ENCODE peak calls at places on chromosomes 11 and 22, in five cellular contexts. One of them, this sample, is unnamed.

GRCh38 chr22:46584081-46584903 is 35.9 kb upstream of the GRAMD4 start:
- DNase-seq in fibroblast of pulmonary artery: no peak
- DNase-seq in AG10803: peak
- DNase-seq in adrenal gland: no peak
- DNase-seq in HFF-Myc: no peak
- DNase-seq in this sample: no peak

GRCh38 chr22:50059185-50059880 is 1.2 kb upstream of the TTLL8 start:
- DNase-seq in HFF-Myc: no peak
- DNase-seq in fibroblast of pulmonary artery: peak
- DNase-seq in adrenal gland: peak
- DNase-seq in AG10803: peak
- DNase-seq in this sample: peak

GRCh38 chr11:46414466-46414796 is 22.9 kb upstream of the CHRM4 start:
- DNase-seq in adrenal gland: no peak
- DNase-seq in fibroblast of pulmonary artery: no peak
- DNase-seq in AG10803: no peak
- DNase-seq in HFF-Myc: no peak
- DNase-seq in this sample: no peak

GRCh38 chr22:32202161-32202538 is 2.7 kb downstream of the RFPL2 start:
- DNase-seq in AG10803: no peak
- DNase-seq in HFF-Myc: no peak
- DNase-seq in fibroblast of pulmonary artery: no peak
- DNase-seq in adrenal gland: no peak
- DNase-seq in this sample: no peak

GRCh38 chr11:62853279-62853965 is 14.0 kb upstream of the WDR74 start:
- DNase-seq in HFF-Myc: no peak
- DNase-seq in AG10803: no peak
- DNase-seq in fibroblast of pulmonary artery: no peak
- DNase-seq in adrenal gland: no peak
- DNase-seq in this sample: no peak

GRCh38 chr11:118674094-118674460 is 5.4 kb downstream of the TREH start:
- DNase-seq in HFF-Myc: no peak
- DNase-seq in AG10803: no peak
- DNase-seq in fibroblast of pulmonary artery: no peak
- DNase-seq in adrenal gland: no peak
- DNase-seq in this sample: no peak

GRCh38 chr11:110077866-110078325 is 15.3 kb upstream of the ZC3H12C start:
- DNase-seq in AG10803: peak
- DNase-seq in adrenal gland: peak
- DNase-seq in HFF-Myc: no peak
- DNase-seq in fibroblast of pulmonary artery: peak
- DNase-seq in this sample: no peak

GRCh38 chr11:106395716-106396349 is 318.4 kb downstream of the AASDHPPT start:
- DNase-seq in HFF-Myc: no peak
- DNase-seq in fibroblast of pulmonary artery: no peak
- DNase-seq in adrenal gland: no peak
- DNase-seq in AG10803: no peak
- DNase-seq in this sample: no peak

GRCh38 chr11:120536091-120536796 is 24.7 kb downstream of the GRIK4 start:
- DNase-seq in adrenal gland: no peak
- DNase-seq in AG10803: no peak
- DNase-seq in HFF-Myc: no peak
- DNase-seq in fibroblast of pulmonary artery: no peak
- DNase-seq in this sample: no peak

GRCh38 chr11:1749787-1750351 is 526 bp downstream of the IFITM10 start:
- DNase-seq in fibroblast of pulmonary artery: peak
- DNase-seq in adrenal gland: peak
- DNase-seq in AG10803: peak
- DNase-seq in HFF-Myc: no peak
- DNase-seq in this sample: no peak

GRCh38 chr11:117879516-117880480 is 3.3 kb upstream of the FXYD6 start:
- DNase-seq in HFF-Myc: no peak
- DNase-seq in adrenal gland: no peak
- DNase-seq in AG10803: no peak
- DNase-seq in fibroblast of pulmonary artery: no peak
- DNase-seq in this sample: no peak

GRCh38 chr11:123351375-123351774 is 78.7 kb upstream of the GRAMD1B start:
- DNase-seq in adrenal gland: peak
- DNase-seq in fibroblast of pulmonary artery: peak
- DNase-seq in AG10803: no peak
- DNase-seq in HFF-Myc: no peak
- DNase-seq in this sample: no peak

GRCh38 chr11:104462346-104462745 is 298.4 kb upstream of the PDGFD start:
- DNase-seq in AG10803: peak
- DNase-seq in adrenal gland: no peak
- DNase-seq in fibroblast of pulmonary artery: peak
- DNase-seq in HFF-Myc: peak
- DNase-seq in this sample: peak

GRCh38 chr11:48090174-48090573 is 109.8 kb downstream of the PTPRJ start:
- DNase-seq in fibroblast of pulmonary artery: no peak
- DNase-seq in adrenal gland: no peak
- DNase-seq in HFF-Myc: no peak
- DNase-seq in AG10803: no peak
- DNase-seq in this sample: no peak

GRCh38 chr11:17608830-17609229 is 61.8 kb downstream of the OTOG start:
- DNase-seq in fibroblast of pulmonary artery: no peak
- DNase-seq in AG10803: no peak
- DNase-seq in HFF-Myc: no peak
- DNase-seq in adrenal gland: no peak
- DNase-seq in this sample: no peak

GRCh38 chr11:118615282-118615979 is 8.0 kb downstream of the PHLDB1 start:
- DNase-seq in fibroblast of pulmonary artery: no peak
- DNase-seq in HFF-Myc: no peak
- DNase-seq in AG10803: no peak
- DNase-seq in adrenal gland: peak
- DNase-seq in this sample: no peak

GRCh38 chr11:115656041-115656440 is 151.8 kb upstream of the CADM1 start:
- DNase-seq in AG10803: no peak
- DNase-seq in adrenal gland: no peak
- DNase-seq in HFF-Myc: no peak
- DNase-seq in fibroblast of pulmonary artery: no peak
- DNase-seq in this sample: no peak

GRCh38 chr22:49629024-49629570 is 198.6 kb downstream of the BRD1 start:
- DNase-seq in AG10803: no peak
- DNase-seq in adrenal gland: no peak
- DNase-seq in HFF-Myc: no peak
- DNase-seq in fibroblast of pulmonary artery: no peak
- DNase-seq in this sample: no peak

GRCh38 chr22:40414306-40414705 is 43.9 kb downstream of the SGSM3 start:
- DNase-seq in adrenal gland: no peak
- DNase-seq in HFF-Myc: no peak
- DNase-seq in AG10803: peak
- DNase-seq in fibroblast of pulmonary artery: no peak
- DNase-seq in this sample: no peak

GRCh38 chr11:104104201-104104600 is 59.7 kb downstream of the PDGFD start:
- DNase-seq in HFF-Myc: no peak
- DNase-seq in AG10803: no peak
- DNase-seq in fibroblast of pulmonary artery: no peak
- DNase-seq in adrenal gland: no peak
- DNase-seq in this sample: no peak

GRCh38 chr11:125489166-125489565 is 6.9 kb downstream of the FEZ1 start:
- DNase-seq in AG10803: no peak
- DNase-seq in adrenal gland: no peak
- DNase-seq in HFF-Myc: no peak
- DNase-seq in fibroblast of pulmonary artery: no peak
- DNase-seq in this sample: no peak

GRCh38 chr11:61539958-61540357 is 31.4 kb downstream of the LRRC10B start:
- DNase-seq in adrenal gland: no peak
- DNase-seq in fibroblast of pulmonary artery: no peak
- DNase-seq in HFF-Myc: no peak
- DNase-seq in AG10803: no peak
- DNase-seq in this sample: no peak

GRCh38 chr22:31278643-31279326 is 13.5 kb downstream of the PIK3IP1 start:
- DNase-seq in fibroblast of pulmonary artery: no peak
- DNase-seq in AG10803: no peak
- DNase-seq in adrenal gland: peak
- DNase-seq in HFF-Myc: no peak
- DNase-seq in this sample: no peak

GRCh38 chr11:28756977-28757376 is 648.8 kb downstream of the METTL15 start:
- DNase-seq in fibroblast of pulmonary artery: peak
- DNase-seq in adrenal gland: no peak
- DNase-seq in AG10803: peak
- DNase-seq in HFF-Myc: no peak
- DNase-seq in this sample: no peak

GRCh38 chr11:102799656-102800339 is 1.8 kb upstream of the MMP1 start:
- DNase-seq in fibroblast of pulmonary artery: peak
- DNase-seq in HFF-Myc: peak
- DNase-seq in adrenal gland: no peak
- DNase-seq in AG10803: peak
- DNase-seq in this sample: no peak

GRCh38 chr11:112605093-112605666 is 344.5 kb upstream of the PLET1 start:
- DNase-seq in fibroblast of pulmonary artery: no peak
- DNase-seq in HFF-Myc: no peak
- DNase-seq in adrenal gland: no peak
- DNase-seq in AG10803: peak
- DNase-seq in this sample: no peak

GRCh38 chr11:116862101-116862637 is 24.7 kb upstream of the APOA1 start:
- DNase-seq in HFF-Myc: no peak
- DNase-seq in AG10803: no peak
- DNase-seq in adrenal gland: no peak
- DNase-seq in fibroblast of pulmonary artery: no peak
- DNase-seq in this sample: no peak

GRCh38 chr22:35872451-35872850 is 154.8 kb downstream of the APOL5 start:
- DNase-seq in HFF-Myc: no peak
- DNase-seq in adrenal gland: no peak
- DNase-seq in fibroblast of pulmonary artery: no peak
- DNase-seq in AG10803: no peak
- DNase-seq in this sample: peak

GRCh38 chr11:72736452-72737069 is 15.6 kb downstream of the ARAP1 start:
- DNase-seq in adrenal gland: peak
- DNase-seq in AG10803: peak
- DNase-seq in HFF-Myc: no peak
- DNase-seq in fibroblast of pulmonary artery: peak
- DNase-seq in this sample: no peak

GRCh38 chr11:72735495-72736027 is 16.6 kb downstream of the ARAP1 start:
- DNase-seq in AG10803: peak
- DNase-seq in fibroblast of pulmonary artery: peak
- DNase-seq in adrenal gland: no peak
- DNase-seq in HFF-Myc: no peak
- DNase-seq in this sample: peak

GRCh38 chr11:72739240-72740059 is 12.8 kb downstream of the ARAP1 start:
- DNase-seq in fibroblast of pulmonary artery: no peak
- DNase-seq in AG10803: no peak
- DNase-seq in adrenal gland: peak
- DNase-seq in HFF-Myc: no peak
- DNase-seq in this sample: no peak

GRCh38 chr11:72738199-72739141 is 13.7 kb downstream of the ARAP1 start:
- DNase-seq in fibroblast of pulmonary artery: no peak
- DNase-seq in HFF-Myc: no peak
- DNase-seq in AG10803: peak
- DNase-seq in adrenal gland: peak
- DNase-seq in this sample: no peak

GRCh38 chr11:72737341-72737740 is 14.9 kb downstream of the ARAP1 start:
- DNase-seq in HFF-Myc: no peak
- DNase-seq in AG10803: no peak
- DNase-seq in adrenal gland: no peak
- DNase-seq in fibroblast of pulmonary artery: no peak
- DNase-seq in this sample: no peak
- H3K4me3 ChIP-seq in HFF-Myc: no peak
- H3K4me3 ChIP-seq in AG10803: no peak
- H3K4me3 ChIP-seq in adrenal gland: no peak
- H3K4me3 ChIP-seq in fibroblast of pulmonary artery: no peak
- H3K4me3 ChIP-seq in this sample: no peak

DNA sequence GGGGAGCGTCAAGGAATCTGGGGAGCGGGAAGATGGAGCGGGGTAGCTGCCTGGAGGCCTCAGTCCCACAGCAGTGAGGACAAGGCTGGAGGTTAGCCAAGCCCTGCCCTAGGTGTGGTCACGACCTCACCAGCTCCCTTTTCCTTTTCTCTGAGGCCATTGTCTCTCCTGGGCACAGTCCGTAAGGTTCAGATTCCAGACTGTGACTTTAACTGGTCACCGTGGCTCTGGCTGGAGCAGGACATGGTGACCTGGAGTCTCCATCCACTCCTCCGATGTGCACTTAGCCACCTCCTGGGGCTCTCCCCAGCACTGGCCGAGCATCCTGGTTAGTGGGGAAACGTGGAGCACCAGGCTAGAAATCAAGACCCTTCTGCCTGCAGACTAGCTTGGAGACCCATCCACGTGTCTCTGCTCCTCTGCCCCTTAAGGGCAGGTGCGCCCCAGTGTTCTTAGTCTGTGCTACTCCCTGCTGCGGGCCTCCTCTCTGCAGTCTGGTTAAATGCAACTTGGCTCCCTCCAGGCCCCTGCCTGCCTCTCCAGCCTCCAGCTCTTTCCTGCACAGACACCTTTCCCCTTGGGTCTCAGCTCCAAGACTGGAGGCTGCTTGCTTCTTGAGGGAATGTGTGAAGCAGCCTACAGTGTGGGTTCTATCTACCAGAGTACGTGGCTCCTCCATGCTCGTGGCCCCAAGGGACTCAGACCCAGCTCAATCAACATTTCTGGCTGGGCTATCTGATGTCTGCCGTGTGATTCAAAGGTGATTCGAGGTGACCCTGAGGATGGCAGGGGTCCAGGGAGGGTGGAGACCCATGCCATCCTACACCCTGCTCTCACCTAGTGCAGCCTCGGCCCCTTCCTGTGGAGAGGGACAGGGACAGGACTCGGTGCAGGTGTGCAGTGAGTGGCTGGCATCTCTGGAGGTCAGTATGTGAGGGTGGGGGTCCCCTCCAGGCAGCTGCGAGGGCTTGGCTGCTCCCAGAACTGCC is 5.2 kb downstream of the SLC25A1 start:
- DNase-seq in HFF-Myc: no peak
- DNase-seq in AG10803: no peak
- DNase-seq in fibroblast of pulmonary artery: no peak
- DNase-seq in adrenal gland: no peak
- DNase-seq in this sample: no peak
- H3K4me3 ChIP-seq in HFF-Myc: peak
- H3K4me3 ChIP-seq in AG10803: peak
- H3K4me3 ChIP-seq in fibroblast of pulmonary artery: peak
- H3K4me3 ChIP-seq in adrenal gland: no peak
- H3K4me3 ChIP-seq in this sample: no peak

GRCh38 chr11:68772936-68773335 is 21.6 kb upstream of the TESMIN start:
- DNase-seq in HFF-Myc: no peak
- DNase-seq in adrenal gland: no peak
- DNase-seq in fibroblast of pulmonary artery: no peak
- DNase-seq in AG10803: no peak
- DNase-seq in this sample: no peak
- H3K4me3 ChIP-seq in HFF-Myc: no peak
- H3K4me3 ChIP-seq in adrenal gland: no peak
- H3K4me3 ChIP-seq in fibroblast of pulmonary artery: no peak
- H3K4me3 ChIP-seq in AG10803: no peak
- H3K4me3 ChIP-seq in this sample: no peak

GRCh38 chr11:22666320-22666699 is at the start of gene GAS2:
- DNase-seq in HFF-Myc: no peak
- DNase-seq in AG10803: no peak
- DNase-seq in adrenal gland: no peak
- DNase-seq in fibroblast of pulmonary artery: no peak
- DNase-seq in this sample: no peak

GRCh38 chr11:22669368-22669767 is 3.0 kb downstream of the GAS2 start:
- DNase-seq in adrenal gland: no peak
- DNase-seq in HFF-Myc: no peak
- DNase-seq in AG10803: no peak
- DNase-seq in fibroblast of pulmonary artery: no peak
- DNase-seq in this sample: no peak

GRCh38 chr11:22668005-22668796 is 1.8 kb downstream of the GAS2 start:
- DNase-seq in AG10803: no peak
- DNase-seq in HFF-Myc: no peak
- DNase-seq in fibroblast of pulmonary artery: no peak
- DNase-seq in adrenal gland: no peak
- DNase-seq in this sample: no peak

GRCh38 chr11:22670803-22671202 is 4.4 kb downstream of the GAS2 start:
- DNase-seq in fibroblast of pulmonary artery: peak
- DNase-seq in HFF-Myc: no peak
- DNase-seq in adrenal gland: no peak
- DNase-seq in AG10803: no peak
- DNase-seq in this sample: no peak

GRCh38 chr11:22666700-22667439 is 459 bp downstream of the GAS2 start:
- DNase-seq in fibroblast of pulmonary artery: peak
- DNase-seq in adrenal gland: peak
- DNase-seq in HFF-Myc: no peak
- DNase-seq in AG10803: no peak
- DNase-seq in this sample: no peak
- H3K4me3 ChIP-seq in fibroblast of pulmonary artery: peak
- H3K4me3 ChIP-seq in adrenal gland: peak
- H3K4me3 ChIP-seq in HFF-Myc: no peak
- H3K4me3 ChIP-seq in AG10803: peak
- H3K4me3 ChIP-seq in this sample: no peak